ENCODE peak calls at places on chromosome 16, in eight cellular contexts. One of them, this sample, is unnamed.

GRCh38 chr16:85838876-85839585 is 39.5 kb downstream of the COX4I1 start:
- DNase-seq in activated CD8-positive, alpha-beta memory T cell treated with anti-CD3 and anti-CD28 coated beads for 1 hour: no peak
- DNase-seq in effector CD4-positive, alpha-beta T cell: no peak
- DNase-seq in NCI-H510A treated with DMSO at 0.1 percent for 48 hours: no peak
- DNase-seq in EL: no peak
- DNase-seq in stimulated activated naive B cell treated with anti-CD40 and anti-IgM and Interleukin-4, amounts not matched to agents 10 μg/mL and 1 μg/mL and 100 μg/mL, for 72 hours: no peak
- DNase-seq in left colon: no peak
- DNase-seq in activated CD4-positive, alpha-beta T cell treated with anti-CD3 and anti-CD28 coated beads, Interleukin-2, amount 50 U/mL, for 4 hours: no peak
- DNase-seq in this sample: no peak

GRCh38 chr16:23145186-23145585 is 4.1 kb downstream of the USP31 start:
- DNase-seq in stimulated activated naive B cell treated with anti-CD40 and anti-IgM and Interleukin-4, amounts not matched to agents 10 μg/mL and 1 μg/mL and 100 μg/mL, for 72 hours: no peak
- DNase-seq in effector CD4-positive, alpha-beta T cell: no peak
- DNase-seq in NCI-H510A treated with DMSO at 0.1 percent for 48 hours: no peak
- DNase-seq in activated CD8-positive, alpha-beta memory T cell treated with anti-CD3 and anti-CD28 coated beads for 1 hour: no peak
- DNase-seq in activated CD4-positive, alpha-beta T cell treated with anti-CD3 and anti-CD28 coated beads, Interleukin-2, amount 50 U/mL, for 4 hours: no peak
- DNase-seq in EL: no peak
- DNase-seq in left colon: no peak
- DNase-seq in this sample: no peak

GRCh38 chr16:30115238-30115637 is 1.9 kb upstream of the GDPD3 start:
- DNase-seq in stimulated activated naive B cell treated with anti-CD40 and anti-IgM and Interleukin-4, amounts not matched to agents 10 μg/mL and 1 μg/mL and 100 μg/mL, for 72 hours: no peak
- DNase-seq in NCI-H510A treated with DMSO at 0.1 percent for 48 hours: peak
- DNase-seq in effector CD4-positive, alpha-beta T cell: no peak
- DNase-seq in activated CD4-positive, alpha-beta T cell treated with anti-CD3 and anti-CD28 coated beads, Interleukin-2, amount 50 U/mL, for 4 hours: no peak
- DNase-seq in left colon: peak
- DNase-seq in activated CD8-positive, alpha-beta memory T cell treated with anti-CD3 and anti-CD28 coated beads for 1 hour: no peak
- DNase-seq in EL: no peak
- DNase-seq in this sample: no peak

GRCh38 chr16:8866118-8866883 is 2.5 kb downstream of the CARHSP1 start:
- DNase-seq in NCI-H510A treated with DMSO at 0.1 percent for 48 hours: no peak
- DNase-seq in activated CD8-positive, alpha-beta memory T cell treated with anti-CD3 and anti-CD28 coated beads for 1 hour: no peak
- DNase-seq in left colon: peak
- DNase-seq in effector CD4-positive, alpha-beta T cell: no peak
- DNase-seq in activated CD4-positive, alpha-beta T cell treated with anti-CD3 and anti-CD28 coated beads, Interleukin-2, amount 50 U/mL, for 4 hours: no peak
- DNase-seq in EL: no peak
- DNase-seq in stimulated activated naive B cell treated with anti-CD40 and anti-IgM and Interleukin-4, amounts not matched to agents 10 μg/mL and 1 μg/mL and 100 μg/mL, for 72 hours: no peak
- DNase-seq in this sample: no peak

GRCh38 chr16:84159800-84160199 is 14.7 kb downstream of the DNAAF1 start:
- DNase-seq in activated CD4-positive, alpha-beta T cell treated with anti-CD3 and anti-CD28 coated beads, Interleukin-2, amount 50 U/mL, for 4 hours: no peak
- DNase-seq in left colon: no peak
- DNase-seq in effector CD4-positive, alpha-beta T cell: no peak
- DNase-seq in NCI-H510A treated with DMSO at 0.1 percent for 48 hours: no peak
- DNase-seq in stimulated activated naive B cell treated with anti-CD40 and anti-IgM and Interleukin-4, amounts not matched to agents 10 μg/mL and 1 μg/mL and 100 μg/mL, for 72 hours: no peak
- DNase-seq in activated CD8-positive, alpha-beta memory T cell treated with anti-CD3 and anti-CD28 coated beads for 1 hour: no peak
- DNase-seq in EL: no peak
- DNase-seq in this sample: no peak

GRCh38 chr16:10579965-10580918 is at the start of gene EMP2:
- DNase-seq in activated CD4-positive, alpha-beta T cell treated with anti-CD3 and anti-CD28 coated beads, Interleukin-2, amount 50 U/mL, for 4 hours: no peak
- DNase-seq in EL: peak
- DNase-seq in left colon: peak
- DNase-seq in stimulated activated naive B cell treated with anti-CD40 and anti-IgM and Interleukin-4, amounts not matched to agents 10 μg/mL and 1 μg/mL and 100 μg/mL, for 72 hours: no peak
- DNase-seq in effector CD4-positive, alpha-beta T cell: no peak
- DNase-seq in activated CD8-positive, alpha-beta memory T cell treated with anti-CD3 and anti-CD28 coated beads for 1 hour: no peak
- DNase-seq in NCI-H510A treated with DMSO at 0.1 percent for 48 hours: peak
- DNase-seq in this sample: peak

GRCh38 chr16:81817789-81818304 is 38.8 kb downstream of the PLCG2 start:
- DNase-seq in left colon: no peak
- DNase-seq in activated CD8-positive, alpha-beta memory T cell treated with anti-CD3 and anti-CD28 coated beads for 1 hour: no peak
- DNase-seq in effector CD4-positive, alpha-beta T cell: no peak
- DNase-seq in NCI-H510A treated with DMSO at 0.1 percent for 48 hours: no peak
- DNase-seq in EL: no peak
- DNase-seq in activated CD4-positive, alpha-beta T cell treated with anti-CD3 and anti-CD28 coated beads, Interleukin-2, amount 50 U/mL, for 4 hours: no peak
- DNase-seq in stimulated activated naive B cell treated with anti-CD40 and anti-IgM and Interleukin-4, amounts not matched to agents 10 μg/mL and 1 μg/mL and 100 μg/mL, for 72 hours: peak
- DNase-seq in this sample: no peak

GRCh38 chr16:86962913-86963312 is 354.3 kb downstream of the C16orf95 start:
- DNase-seq in stimulated activated naive B cell treated with anti-CD40 and anti-IgM and Interleukin-4, amounts not matched to agents 10 μg/mL and 1 μg/mL and 100 μg/mL, for 72 hours: no peak
- DNase-seq in NCI-H510A treated with DMSO at 0.1 percent for 48 hours: no peak
- DNase-seq in EL: no peak
- DNase-seq in activated CD4-positive, alpha-beta T cell treated with anti-CD3 and anti-CD28 coated beads, Interleukin-2, amount 50 U/mL, for 4 hours: no peak
- DNase-seq in left colon: no peak
- DNase-seq in effector CD4-positive, alpha-beta T cell: no peak
- DNase-seq in activated CD8-positive, alpha-beta memory T cell treated with anti-CD3 and anti-CD28 coated beads for 1 hour: no peak
- DNase-seq in this sample: no peak

GRCh38 chr16:24344791-24345190 is 88.7 kb downstream of the CACNG3 start:
- DNase-seq in EL: no peak
- DNase-seq in left colon: no peak
- DNase-seq in effector CD4-positive, alpha-beta T cell: no peak
- DNase-seq in stimulated activated naive B cell treated with anti-CD40 and anti-IgM and Interleukin-4, amounts not matched to agents 10 μg/mL and 1 μg/mL and 100 μg/mL, for 72 hours: no peak
- DNase-seq in activated CD4-positive, alpha-beta T cell treated with anti-CD3 and anti-CD28 coated beads, Interleukin-2, amount 50 U/mL, for 4 hours: no peak
- DNase-seq in activated CD8-positive, alpha-beta memory T cell treated with anti-CD3 and anti-CD28 coated beads for 1 hour: no peak
- DNase-seq in NCI-H510A treated with DMSO at 0.1 percent for 48 hours: no peak
- DNase-seq in this sample: no peak

GRCh38 chr16:24838554-24839266 is 7.1 kb upstream of the SLC5A11 start:
- DNase-seq in activated CD8-positive, alpha-beta memory T cell treated with anti-CD3 and anti-CD28 coated beads for 1 hour: no peak
- DNase-seq in NCI-H510A treated with DMSO at 0.1 percent for 48 hours: no peak
- DNase-seq in EL: peak
- DNase-seq in activated CD4-positive, alpha-beta T cell treated with anti-CD3 and anti-CD28 coated beads, Interleukin-2, amount 50 U/mL, for 4 hours: no peak
- DNase-seq in stimulated activated naive B cell treated with anti-CD40 and anti-IgM and Interleukin-4, amounts not matched to agents 10 μg/mL and 1 μg/mL and 100 μg/mL, for 72 hours: no peak
- DNase-seq in effector CD4-positive, alpha-beta T cell: no peak
- DNase-seq in left colon: no peak
- DNase-seq in this sample: peak

GRCh38 chr16:21277927-21278706 is at the start of gene CRYM:
- DNase-seq in effector CD4-positive, alpha-beta T cell: peak
- DNase-seq in left colon: peak
- DNase-seq in activated CD4-positive, alpha-beta T cell treated with anti-CD3 and anti-CD28 coated beads, Interleukin-2, amount 50 U/mL, for 4 hours: peak
- DNase-seq in NCI-H510A treated with DMSO at 0.1 percent for 48 hours: peak
- DNase-seq in EL: peak
- DNase-seq in stimulated activated naive B cell treated with anti-CD40 and anti-IgM and Interleukin-4, amounts not matched to agents 10 μg/mL and 1 μg/mL and 100 μg/mL, for 72 hours: peak
- DNase-seq in activated CD8-positive, alpha-beta memory T cell treated with anti-CD3 and anti-CD28 coated beads for 1 hour: peak
- DNase-seq in this sample: peak

GRCh38 chr16:57868913-57869520 is 66.7 kb upstream of the KIFC3 start:
- DNase-seq in NCI-H510A treated with DMSO at 0.1 percent for 48 hours: no peak
- DNase-seq in activated CD8-positive, alpha-beta memory T cell treated with anti-CD3 and anti-CD28 coated beads for 1 hour: no peak
- DNase-seq in EL: no peak
- DNase-seq in left colon: no peak
- DNase-seq in effector CD4-positive, alpha-beta T cell: no peak
- DNase-seq in stimulated activated naive B cell treated with anti-CD40 and anti-IgM and Interleukin-4, amounts not matched to agents 10 μg/mL and 1 μg/mL and 100 μg/mL, for 72 hours: no peak
- DNase-seq in activated CD4-positive, alpha-beta T cell treated with anti-CD3 and anti-CD28 coated beads, Interleukin-2, amount 50 U/mL, for 4 hours: no peak
- DNase-seq in this sample: no peak

GRCh38 chr16:62036101-62036806 is at the start of gene CDH8:
- DNase-seq in effector CD4-positive, alpha-beta T cell: no peak
- DNase-seq in left colon: no peak
- DNase-seq in EL: peak
- DNase-seq in NCI-H510A treated with DMSO at 0.1 percent for 48 hours: peak
- DNase-seq in activated CD4-positive, alpha-beta T cell treated with anti-CD3 and anti-CD28 coated beads, Interleukin-2, amount 50 U/mL, for 4 hours: no peak
- DNase-seq in stimulated activated naive B cell treated with anti-CD40 and anti-IgM and Interleukin-4, amounts not matched to agents 10 μg/mL and 1 μg/mL and 100 μg/mL, for 72 hours: no peak
- DNase-seq in activated CD8-positive, alpha-beta memory T cell treated with anti-CD3 and anti-CD28 coated beads for 1 hour: no peak
- DNase-seq in this sample: no peak

GRCh38 chr16:56628486-56629035 is 3.0 kb downstream of the MT1E start:
- DNase-seq in EL: peak
- DNase-seq in activated CD8-positive, alpha-beta memory T cell treated with anti-CD3 and anti-CD28 coated beads for 1 hour: no peak
- DNase-seq in left colon: no peak
- DNase-seq in effector CD4-positive, alpha-beta T cell: no peak
- DNase-seq in activated CD4-positive, alpha-beta T cell treated with anti-CD3 and anti-CD28 coated beads, Interleukin-2, amount 50 U/mL, for 4 hours: no peak
- DNase-seq in stimulated activated naive B cell treated with anti-CD40 and anti-IgM and Interleukin-4, amounts not matched to agents 10 μg/mL and 1 μg/mL and 100 μg/mL, for 72 hours: no peak
- DNase-seq in NCI-H510A treated with DMSO at 0.1 percent for 48 hours: no peak
- DNase-seq in this sample: no peak

GRCh38 chr16:77859493-77860232 is 71.3 kb downstream of the VAT1L start:
- DNase-seq in effector CD4-positive, alpha-beta T cell: no peak
- DNase-seq in activated CD8-positive, alpha-beta memory T cell treated with anti-CD3 and anti-CD28 coated beads for 1 hour: no peak
- DNase-seq in NCI-H510A treated with DMSO at 0.1 percent for 48 hours: no peak
- DNase-seq in activated CD4-positive, alpha-beta T cell treated with anti-CD3 and anti-CD28 coated beads, Interleukin-2, amount 50 U/mL, for 4 hours: no peak
- DNase-seq in left colon: no peak
- DNase-seq in EL: no peak
- DNase-seq in stimulated activated naive B cell treated with anti-CD40 and anti-IgM and Interleukin-4, amounts not matched to agents 10 μg/mL and 1 μg/mL and 100 μg/mL, for 72 hours: no peak
- DNase-seq in this sample: no peak

GRCh38 chr16:78577597-78577996 is 478.1 kb downstream of the WWOX start:
- DNase-seq in NCI-H510A treated with DMSO at 0.1 percent for 48 hours: no peak
- DNase-seq in effector CD4-positive, alpha-beta T cell: no peak
- DNase-seq in left colon: no peak
- DNase-seq in EL: no peak
- DNase-seq in activated CD8-positive, alpha-beta memory T cell treated with anti-CD3 and anti-CD28 coated beads for 1 hour: no peak
- DNase-seq in activated CD4-positive, alpha-beta T cell treated with anti-CD3 and anti-CD28 coated beads, Interleukin-2, amount 50 U/mL, for 4 hours: no peak
- DNase-seq in stimulated activated naive B cell treated with anti-CD40 and anti-IgM and Interleukin-4, amounts not matched to agents 10 μg/mL and 1 μg/mL and 100 μg/mL, for 72 hours: no peak
- DNase-seq in this sample: no peak

GRCh38 chr16:30335598-30336474 is 19.3 kb downstream of the CD2BP2 start:
- DNase-seq in NCI-H510A treated with DMSO at 0.1 percent for 48 hours: peak
- DNase-seq in left colon: peak
- DNase-seq in effector CD4-positive, alpha-beta T cell: no peak
- DNase-seq in stimulated activated naive B cell treated with anti-CD40 and anti-IgM and Interleukin-4, amounts not matched to agents 10 μg/mL and 1 μg/mL and 100 μg/mL, for 72 hours: no peak
- DNase-seq in EL: peak
- DNase-seq in activated CD8-positive, alpha-beta memory T cell treated with anti-CD3 and anti-CD28 coated beads for 1 hour: no peak
- DNase-seq in activated CD4-positive, alpha-beta T cell treated with anti-CD3 and anti-CD28 coated beads, Interleukin-2, amount 50 U/mL, for 4 hours: no peak
- DNase-seq in this sample: peak

GRCh38 chr16:89564476-89565255 is 4.2 kb downstream of the RPL13 start:
- DNase-seq in effector CD4-positive, alpha-beta T cell: no peak
- DNase-seq in activated CD4-positive, alpha-beta T cell treated with anti-CD3 and anti-CD28 coated beads, Interleukin-2, amount 50 U/mL, for 4 hours: no peak
- DNase-seq in left colon: no peak
- DNase-seq in activated CD8-positive, alpha-beta memory T cell treated with anti-CD3 and anti-CD28 coated beads for 1 hour: no peak
- DNase-seq in NCI-H510A treated with DMSO at 0.1 percent for 48 hours: no peak
- DNase-seq in EL: peak
- DNase-seq in stimulated activated naive B cell treated with anti-CD40 and anti-IgM and Interleukin-4, amounts not matched to agents 10 μg/mL and 1 μg/mL and 100 μg/mL, for 72 hours: no peak
- DNase-seq in this sample: no peak

GRCh38 chr16:85800321-85800669 is 800 bp downstream of the COX4I1 start:
- DNase-seq in activated CD8-positive, alpha-beta memory T cell treated with anti-CD3 and anti-CD28 coated beads for 1 hour: no peak
- DNase-seq in EL: no peak
- DNase-seq in stimulated activated naive B cell treated with anti-CD40 and anti-IgM and Interleukin-4, amounts not matched to agents 10 μg/mL and 1 μg/mL and 100 μg/mL, for 72 hours: no peak
- DNase-seq in effector CD4-positive, alpha-beta T cell: no peak
- DNase-seq in NCI-H510A treated with DMSO at 0.1 percent for 48 hours: no peak
- DNase-seq in activated CD4-positive, alpha-beta T cell treated with anti-CD3 and anti-CD28 coated beads, Interleukin-2, amount 50 U/mL, for 4 hours: peak
- DNase-seq in left colon: no peak
- DNase-seq in this sample: no peak

GRCh38 chr16:81873843-81874752 is 95.0 kb downstream of the PLCG2 start:
- DNase-seq in effector CD4-positive, alpha-beta T cell: peak
- DNase-seq in EL: peak
- DNase-seq in activated CD4-positive, alpha-beta T cell treated with anti-CD3 and anti-CD28 coated beads, Interleukin-2, amount 50 U/mL, for 4 hours: peak
- DNase-seq in activated CD8-positive, alpha-beta memory T cell treated with anti-CD3 and anti-CD28 coated beads for 1 hour: peak
- DNase-seq in NCI-H510A treated with DMSO at 0.1 percent for 48 hours: peak
- DNase-seq in stimulated activated naive B cell treated with anti-CD40 and anti-IgM and Interleukin-4, amounts not matched to agents 10 μg/mL and 1 μg/mL and 100 μg/mL, for 72 hours: peak
- DNase-seq in left colon: peak
- DNase-seq in this sample: peak

GRCh38 chr16:81717662-81718189 is 61.4 kb upstream of the PLCG2 start:
- DNase-seq in NCI-H510A treated with DMSO at 0.1 percent for 48 hours: no peak
- DNase-seq in EL: no peak
- DNase-seq in activated CD4-positive, alpha-beta T cell treated with anti-CD3 and anti-CD28 coated beads, Interleukin-2, amount 50 U/mL, for 4 hours: no peak
- DNase-seq in activated CD8-positive, alpha-beta memory T cell treated with anti-CD3 and anti-CD28 coated beads for 1 hour: no peak
- DNase-seq in effector CD4-positive, alpha-beta T cell: no peak
- DNase-seq in stimulated activated naive B cell treated with anti-CD40 and anti-IgM and Interleukin-4, amounts not matched to agents 10 μg/mL and 1 μg/mL and 100 μg/mL, for 72 hours: no peak
- DNase-seq in left colon: no peak
- DNase-seq in this sample: no peak

GRCh38 chr16:9522589-9522988 is 431.1 kb downstream of the HAPSTR1 start:
- DNase-seq in EL: no peak
- DNase-seq in effector CD4-positive, alpha-beta T cell: no peak
- DNase-seq in activated CD8-positive, alpha-beta memory T cell treated with anti-CD3 and anti-CD28 coated beads for 1 hour: no peak
- DNase-seq in stimulated activated naive B cell treated with anti-CD40 and anti-IgM and Interleukin-4, amounts not matched to agents 10 μg/mL and 1 μg/mL and 100 μg/mL, for 72 hours: no peak
- DNase-seq in activated CD4-positive, alpha-beta T cell treated with anti-CD3 and anti-CD28 coated beads, Interleukin-2, amount 50 U/mL, for 4 hours: no peak
- DNase-seq in left colon: no peak
- DNase-seq in NCI-H510A treated with DMSO at 0.1 percent for 48 hours: no peak
- DNase-seq in this sample: no peak

GRCh38 chr16:9867176-9867575 is 315.1 kb downstream of the GRIN2A start:
- DNase-seq in NCI-H510A treated with DMSO at 0.1 percent for 48 hours: no peak
- DNase-seq in stimulated activated naive B cell treated with anti-CD40 and anti-IgM and Interleukin-4, amounts not matched to agents 10 μg/mL and 1 μg/mL and 100 μg/mL, for 72 hours: no peak
- DNase-seq in left colon: no peak
- DNase-seq in effector CD4-positive, alpha-beta T cell: no peak
- DNase-seq in activated CD4-positive, alpha-beta T cell treated with anti-CD3 and anti-CD28 coated beads, Interleukin-2, amount 50 U/mL, for 4 hours: no peak
- DNase-seq in activated CD8-positive, alpha-beta memory T cell treated with anti-CD3 and anti-CD28 coated beads for 1 hour: no peak
- DNase-seq in EL: no peak
- DNase-seq in this sample: no peak

GRCh38 chr16:78289368-78289767 is 189.9 kb downstream of the WWOX start:
- DNase-seq in NCI-H510A treated with DMSO at 0.1 percent for 48 hours: no peak
- DNase-seq in EL: no peak
- DNase-seq in activated CD8-positive, alpha-beta memory T cell treated with anti-CD3 and anti-CD28 coated beads for 1 hour: no peak
- DNase-seq in stimulated activated naive B cell treated with anti-CD40 and anti-IgM and Interleukin-4, amounts not matched to agents 10 μg/mL and 1 μg/mL and 100 μg/mL, for 72 hours: no peak
- DNase-seq in left colon: no peak
- DNase-seq in effector CD4-positive, alpha-beta T cell: no peak
- DNase-seq in activated CD4-positive, alpha-beta T cell treated with anti-CD3 and anti-CD28 coated beads, Interleukin-2, amount 50 U/mL, for 4 hours: no peak
- DNase-seq in this sample: no peak

GRCh38 chr16:72172105-72173034 is at the start of gene PMFBP1:
- DNase-seq in effector CD4-positive, alpha-beta T cell: no peak
- DNase-seq in EL: peak
- DNase-seq in activated CD8-positive, alpha-beta memory T cell treated with anti-CD3 and anti-CD28 coated beads for 1 hour: no peak
- DNase-seq in left colon: no peak
- DNase-seq in activated CD4-positive, alpha-beta T cell treated with anti-CD3 and anti-CD28 coated beads, Interleukin-2, amount 50 U/mL, for 4 hours: no peak
- DNase-seq in NCI-H510A treated with DMSO at 0.1 percent for 48 hours: peak
- DNase-seq in stimulated activated naive B cell treated with anti-CD40 and anti-IgM and Interleukin-4, amounts not matched to agents 10 μg/mL and 1 μg/mL and 100 μg/mL, for 72 hours: peak
- DNase-seq in this sample: no peak

GRCh38 chr16:11833951-11834695 is 17.2 kb downstream of the RSL1D1 start:
- DNase-seq in EL: no peak
- DNase-seq in activated CD8-positive, alpha-beta memory T cell treated with anti-CD3 and anti-CD28 coated beads for 1 hour: no peak
- DNase-seq in effector CD4-positive, alpha-beta T cell: no peak
- DNase-seq in stimulated activated naive B cell treated with anti-CD40 and anti-IgM and Interleukin-4, amounts not matched to agents 10 μg/mL and 1 μg/mL and 100 μg/mL, for 72 hours: no peak
- DNase-seq in activated CD4-positive, alpha-beta T cell treated with anti-CD3 and anti-CD28 coated beads, Interleukin-2, amount 50 U/mL, for 4 hours: no peak
- DNase-seq in left colon: no peak
- DNase-seq in NCI-H510A treated with DMSO at 0.1 percent for 48 hours: no peak
- DNase-seq in this sample: no peak

GRCh38 chr16:29784901-29785500 is 5.5 kb upstream of the KIF22 start:
- DNase-seq in stimulated activated naive B cell treated with anti-CD40 and anti-IgM and Interleukin-4, amounts not matched to agents 10 μg/mL and 1 μg/mL and 100 μg/mL, for 72 hours: peak
- DNase-seq in activated CD8-positive, alpha-beta memory T cell treated with anti-CD3 and anti-CD28 coated beads for 1 hour: peak
- DNase-seq in effector CD4-positive, alpha-beta T cell: peak
- DNase-seq in EL: peak
- DNase-seq in activated CD4-positive, alpha-beta T cell treated with anti-CD3 and anti-CD28 coated beads, Interleukin-2, amount 50 U/mL, for 4 hours: peak
- DNase-seq in NCI-H510A treated with DMSO at 0.1 percent for 48 hours: no peak
- DNase-seq in left colon: peak
- DNase-seq in this sample: no peak

GRCh38 chr16:84922351-84923135 is 88.8 kb downstream of the ZDHHC7 start:
- DNase-seq in NCI-H510A treated with DMSO at 0.1 percent for 48 hours: peak
- DNase-seq in effector CD4-positive, alpha-beta T cell: no peak
- DNase-seq in EL: no peak
- DNase-seq in stimulated activated naive B cell treated with anti-CD40 and anti-IgM and Interleukin-4, amounts not matched to agents 10 μg/mL and 1 μg/mL and 100 μg/mL, for 72 hours: no peak
- DNase-seq in left colon: no peak
- DNase-seq in activated CD4-positive, alpha-beta T cell treated with anti-CD3 and anti-CD28 coated beads, Interleukin-2, amount 50 U/mL, for 4 hours: no peak
- DNase-seq in activated CD8-positive, alpha-beta memory T cell treated with anti-CD3 and anti-CD28 coated beads for 1 hour: no peak
- DNase-seq in this sample: no peak

GRCh38 chr16:1729445-1729844 is 23.4 kb downstream of the MAPK8IP3 start:
- DNase-seq in EL: no peak
- DNase-seq in activated CD8-positive, alpha-beta memory T cell treated with anti-CD3 and anti-CD28 coated beads for 1 hour: no peak
- DNase-seq in stimulated activated naive B cell treated with anti-CD40 and anti-IgM and Interleukin-4, amounts not matched to agents 10 μg/mL and 1 μg/mL and 100 μg/mL, for 72 hours: no peak
- DNase-seq in effector CD4-positive, alpha-beta T cell: no peak
- DNase-seq in NCI-H510A treated with DMSO at 0.1 percent for 48 hours: no peak
- DNase-seq in left colon: no peak
- DNase-seq in activated CD4-positive, alpha-beta T cell treated with anti-CD3 and anti-CD28 coated beads, Interleukin-2, amount 50 U/mL, for 4 hours: no peak
- DNase-seq in this sample: no peak

GRCh38 chr16:27404163-27404823 is 2.3 kb downstream of the IL21R start:
- DNase-seq in EL: no peak
- DNase-seq in activated CD8-positive, alpha-beta memory T cell treated with anti-CD3 and anti-CD28 coated beads for 1 hour: no peak
- DNase-seq in NCI-H510A treated with DMSO at 0.1 percent for 48 hours: no peak
- DNase-seq in stimulated activated naive B cell treated with anti-CD40 and anti-IgM and Interleukin-4, amounts not matched to agents 10 μg/mL and 1 μg/mL and 100 μg/mL, for 72 hours: no peak
- DNase-seq in activated CD4-positive, alpha-beta T cell treated with anti-CD3 and anti-CD28 coated beads, Interleukin-2, amount 50 U/mL, for 4 hours: no peak
- DNase-seq in left colon: no peak
- DNase-seq in effector CD4-positive, alpha-beta T cell: no peak
- DNase-seq in this sample: no peak

GRCh38 chr16:78524066-78524595 is 424.7 kb downstream of the WWOX start:
- DNase-seq in left colon: no peak
- DNase-seq in NCI-H510A treated with DMSO at 0.1 percent for 48 hours: no peak
- DNase-seq in activated CD8-positive, alpha-beta memory T cell treated with anti-CD3 and anti-CD28 coated beads for 1 hour: no peak
- DNase-seq in activated CD4-positive, alpha-beta T cell treated with anti-CD3 and anti-CD28 coated beads, Interleukin-2, amount 50 U/mL, for 4 hours: no peak
- DNase-seq in stimulated activated naive B cell treated with anti-CD40 and anti-IgM and Interleukin-4, amounts not matched to agents 10 μg/mL and 1 μg/mL and 100 μg/mL, for 72 hours: no peak
- DNase-seq in EL: no peak
- DNase-seq in effector CD4-positive, alpha-beta T cell: no peak
- DNase-seq in this sample: no peak

GRCh38 chr16:4700997-4701743 is 7.8 kb downstream of the NUDT16L1 start:
- DNase-seq in NCI-H510A treated with DMSO at 0.1 percent for 48 hours: no peak
- DNase-seq in EL: no peak
- DNase-seq in stimulated activated naive B cell treated with anti-CD40 and anti-IgM and Interleukin-4, amounts not matched to agents 10 μg/mL and 1 μg/mL and 100 μg/mL, for 72 hours: no peak
- DNase-seq in activated CD4-positive, alpha-beta T cell treated with anti-CD3 and anti-CD28 coated beads, Interleukin-2, amount 50 U/mL, for 4 hours: no peak
- DNase-seq in left colon: peak
- DNase-seq in effector CD4-positive, alpha-beta T cell: no peak
- DNase-seq in activated CD8-positive, alpha-beta memory T cell treated with anti-CD3 and anti-CD28 coated beads for 1 hour: no peak
- DNase-seq in this sample: no peak

GRCh38 chr16:9099131-9099625 is 7.7 kb downstream of the HAPSTR1 start:
- DNase-seq in NCI-H510A treated with DMSO at 0.1 percent for 48 hours: no peak
- DNase-seq in EL: no peak
- DNase-seq in effector CD4-positive, alpha-beta T cell: no peak
- DNase-seq in activated CD8-positive, alpha-beta memory T cell treated with anti-CD3 and anti-CD28 coated beads for 1 hour: no peak
- DNase-seq in left colon: peak
- DNase-seq in stimulated activated naive B cell treated with anti-CD40 and anti-IgM and Interleukin-4, amounts not matched to agents 10 μg/mL and 1 μg/mL and 100 μg/mL, for 72 hours: peak
- DNase-seq in activated CD4-positive, alpha-beta T cell treated with anti-CD3 and anti-CD28 coated beads, Interleukin-2, amount 50 U/mL, for 4 hours: no peak
- DNase-seq in this sample: no peak

GRCh38 chr16:26391833-26392232 is 674.9 kb upstream of the C16orf82 start:
- DNase-seq in EL: no peak
- DNase-seq in activated CD8-positive, alpha-beta memory T cell treated with anti-CD3 and anti-CD28 coated beads for 1 hour: no peak
- DNase-seq in left colon: no peak
- DNase-seq in NCI-H510A treated with DMSO at 0.1 percent for 48 hours: no peak
- DNase-seq in stimulated activated naive B cell treated with anti-CD40 and anti-IgM and Interleukin-4, amounts not matched to agents 10 μg/mL and 1 μg/mL and 100 μg/mL, for 72 hours: no peak
- DNase-seq in effector CD4-positive, alpha-beta T cell: no peak
- DNase-seq in activated CD4-positive, alpha-beta T cell treated with anti-CD3 and anti-CD28 coated beads, Interleukin-2, amount 50 U/mL, for 4 hours: no peak
- DNase-seq in this sample: no peak

This sample was measured in SK-MEL-5.